ENCODE peak calls at places on chromosomes 13 and 19, in six cellular contexts. P, J, K, X, L and Y are unnamed samples.

GRCh38 chr13:33349996-33350826 is 64.7 kb upstream of the STARD13 start:
- DNase-seq in P (peak; percentile 79), J (peak; percentile 29), K (peak; percentile 70), X (no peak), L (peak; percentile 61), Y (peak; percentile 27)

GRCh38 chr13:110445183-110445582 is 116.3 kb downstream of the RAB20 start:
- DNase-seq in P (no peak), J (no peak), K (no peak), X (no peak), L (no peak), Y (no peak)

GRCh38 chr19:45475537-45476348 is 7.9 kb downstream of the FOSB start:
- DNase-seq in P (no peak), J (no peak), K (no peak), X (no peak), L (no peak), Y (no peak)

GRCh38 chr13:51148952-51149573 is 38.0 kb upstream of the C13orf42 start:
- DNase-seq in P (peak; percentile 69), J (peak; percentile 90), K (no peak), X (no peak), L (no peak), Y (peak; percentile 76)

GRCh38 chr13:40875048-40875447 is 85.6 kb downstream of the SLC25A15 start:
- DNase-seq in P (no peak), J (no peak), K (no peak), X (no peak), L (no peak), Y (no peak)

GRCh38 chr13:45674908-45675307 is 27.2 kb upstream of the CBY2 start:
- DNase-seq in P (peak; percentile 24), J (no peak), K (no peak), X (no peak), L (no peak), Y (no peak)

GRCh38 chr19:29397748-29398147 is 128.0 kb upstream of the VSTM2B start:
- DNase-seq in P (no peak), J (no peak), K (no peak), X (no peak), L (no peak), Y (no peak)

GRCh38 chr13:78820541-78820940 is 161.6 kb upstream of the OBI1 start:
- DNase-seq in P (no peak), J (peak; percentile 97), K (no peak), X (no peak), L (no peak), Y (peak; percentile 67)

GRCh38 chr13:114185182-114185971 is 6.3 kb downstream of the CFAP97D2 start:
- DNase-seq in P (no peak), J (no peak), K (peak; percentile 68), X (no peak), L (no peak), Y (no peak)

GRCh38 chr19:18282021-18282787 is 782 bp upstream of the JUND start:
- DNase-seq in P (peak; percentile 62), J (peak; percentile 100), K (no peak), X (no peak), L (no peak), Y (no peak)

GRCh38 chr19:44800461-44800860 is 8.4 kb upstream of the BCAM start:
- DNase-seq in P (peak; percentile 89), J (peak; percentile 90), K (peak; percentile 89), X (peak; percentile 71), L (peak; percentile 86), Y (peak; percentile 62)

GRCh38 chr19:48746738-48747575 is at the start of gene IZUMO1:
- DNase-seq in P (peak; percentile 89), J (peak; percentile 96), K (peak; percentile 91), X (no peak), L (peak; percentile 77), Y (peak; percentile 72)

GRCh38 chr13:80604094-80604493 is 263.2 kb upstream of the SPRY2 start:
- DNase-seq in P (no peak), J (no peak), K (peak; percentile 34), X (no peak), L (peak; percentile 13), Y (no peak)

GRCh38 chr19:13103585-13103923 is 896 bp upstream of the LYL1 start:
- DNase-seq in P (no peak), J (no peak), K (peak; percentile 26), X (no peak), L (no peak), Y (no peak)

GRCh38 chr13:80305737-80306136 is 35.2 kb downstream of the SPRY2 start:
- DNase-seq in P (no peak), J (no peak), K (no peak), X (no peak), L (no peak), Y (no peak)

GRCh38 chr19:52492991-52493470 is 34.4 kb upstream of the ZNF808 start:
- DNase-seq in P (peak; percentile 8), J (peak; percentile 33), K (no peak), X (no peak), L (no peak), Y (no peak)

GRCh38 chr13:73938375-73939070 is 195.7 kb downstream of the KLF12 start:
- DNase-seq in P (no peak), J (no peak), K (no peak), X (no peak), L (no peak), Y (no peak)

GRCh38 chr19:54429545-54430227 is 14.4 kb downstream of the TTYH1 start:
- DNase-seq in P (peak; percentile 66), J (no peak), K (no peak), X (no peak), L (no peak), Y (no peak)

GRCh38 chr19:19817357-19817756 is 4.2 kb downstream of the ZNF506 start:
- DNase-seq in P (no peak), J (no peak), K (no peak), X (peak; percentile 66), L (no peak), Y (no peak)

GRCh38 chr13:41008349-41008980 is 10.7 kb downstream of the ELF1 start:
- DNase-seq in P (no peak), J (no peak), K (no peak), X (no peak), L (no peak), Y (no peak)

GRCh38 chr19:3543150-3544053 is 4.4 kb downstream of the TEKTIP1 start:
- DNase-seq in P (no peak), J (no peak), K (peak; percentile 67), X (no peak), L (peak; percentile 47), Y (no peak)

GRCh38 chr19:6066661-6067646 is 43.3 kb downstream of the RFX2 start:
- DNase-seq in P (peak; percentile 90), J (peak; percentile 70), K (peak; percentile 99), X (no peak), L (peak; percentile 85), Y (peak; percentile 17)

GRCh38 chr19:18672606-18673337 is 10.7 kb upstream of the CRTC1 start:
- DNase-seq in P (no peak), J (peak; percentile 29), K (no peak), X (no peak), L (peak; percentile 50), Y (peak; percentile 59)

GRCh38 chr19:2478756-2479555 is 3.0 kb downstream of the GADD45B start:
- DNase-seq in P (no peak), J (no peak), K (peak; percentile 91), X (peak; percentile 52), L (peak; percentile 83), Y (no peak)

GRCh38 chr13:106471957-106472543 is 63.4 kb downstream of the EFNB2 start:
- DNase-seq in P (peak; percentile 24), J (peak; percentile 21), K (no peak), X (no peak), L (peak; percentile 28), Y (peak; percentile 53)

GRCh38 chr19:46898731-46899130 is 37.9 kb downstream of the ARHGAP35 start:
- DNase-seq in P (no peak), J (no peak), K (no peak), X (no peak), L (no peak), Y (no peak)

GRCh38 chr13:21675095-21676007 is 4.5 kb downstream of the FGF9 start:
- DNase-seq in P (peak; percentile 36), J (peak; percentile 15), K (peak; percentile 60), X (no peak), L (peak; percentile 43), Y (peak; percentile 10)

GRCh38 chr13:28463481-28463880 is 31.4 kb downstream of the FLT1 start:
- DNase-seq in P (no peak), J (no peak), K (no peak), X (no peak), L (no peak), Y (no peak)

GRCh38 chr13:52879950-52880650 is 31.7 kb upstream of the PCDH8 start:
- DNase-seq in P (no peak), J (peak; percentile 98), K (no peak), X (no peak), L (no peak), Y (no peak)